ENCODE peak calls at places on chromosomes 6 and 20, in four cellular contexts. S is progenitor cell of endocrine pancreas; F is Peyer's patch; D is CD4-positive, alpha-beta T cell. B is an unnamed sample.

GRCh38 chr6:138331444-138331843 is 46.3 kb upstream of the SMIM28 start:
- DNase-seq in D (no peak), S (no peak), F (no peak), B (no peak)

GRCh38 chr20:25003002-25003401 is 10.5 kb upstream of the APMAP start:
- DNase-seq in F (no peak), D (no peak), S (no peak), B (no peak)

GRCh38 chr20:57609086-57609841 is 11.0 kb downstream of the ZBP1 start:
- DNase-seq in D (no peak), F (peak), S (no peak), B (no peak)

GRCh38 chr6:84512396-84512795 is 252.0 kb downstream of the TBX18 start:
- DNase-seq in D (no peak), F (no peak), S (no peak), B (no peak)

GRCh38 chr6:86192123-86192522 is 549.4 kb upstream of the SYNCRIP start:
- DNase-seq in F (no peak), D (no peak), S (no peak), B (no peak)

GRCh38 chr20:59948828-59949720 is 8.9 kb downstream of the FAM217B start:
- DNase-seq in S (no peak), F (no peak), D (no peak), B (no peak)

GRCh38 chr6:33799714-33800113 is 4.1 kb downstream of the MLN start:
- DNase-seq in D (no peak), F (no peak), S (no peak), B (no peak)

GRCh38 chr6:166419268-166419667 is 36.5 kb upstream of the MPC1 start:
- DNase-seq in F (no peak), D (peak), S (no peak), B (no peak)

GRCh38 chr6:10177703-10178102 is 237.2 kb downstream of the TFAP2A start:
- DNase-seq in F (no peak), D (no peak), S (no peak), B (no peak)

GRCh38 chr6:12148317-12148801 is 136.2 kb downstream of the HIVEP1 start:
- DNase-seq in S (no peak), F (no peak), D (no peak), B (no peak)

GRCh38 chr6:11317885-11318771 is 85.7 kb upstream of the NEDD9 start:
- DNase-seq in F (peak), D (peak), S (no peak), B (peak)

GRCh38 chr20:37941332-37941731 is 38.4 kb downstream of the VSTM2L start:
- DNase-seq in S (no peak), F (no peak), D (no peak), B (peak)

GRCh38 chr6:88614306-88614877 is 349.0 kb downstream of the RNGTT start:
- DNase-seq in D (no peak), S (no peak), F (no peak), B (no peak)

GRCh38 chr6:170424634-170425126 is 118.1 kb downstream of the FAM120B start:
- DNase-seq in D (no peak), F (no peak), S (no peak), B (no peak)

GRCh38 chr6:134675110-134676038 is 274.5 kb downstream of the ALDH8A1 start:
- DNase-seq in F (no peak), D (no peak), S (no peak), B (no peak)

GRCh38 chr6:16494781-16495180 is 256.4 kb downstream of the GMPR start:
- DNase-seq in S (no peak), F (no peak), D (no peak), B (no peak)

GRCh38 chr6:65259080-65259479 is 447.9 kb downstream of the EYS start:
- DNase-seq in F (no peak), D (no peak), S (no peak), B (no peak)

GRCh38 chr20:46519678-46520077 is 6.3 kb upstream of the ZNF334 start:
- DNase-seq in F (no peak), D (no peak), S (no peak), B (no peak)

GRCh38 chr20:46520540-46520939 is 7.2 kb upstream of the ZNF334 start:
- DNase-seq in F (no peak), S (no peak), D (no peak), B (no peak)

GRCh38 chr20:46523108-46523507 is 9.7 kb upstream of the ZNF334 start:
- DNase-seq in D (no peak), F (no peak), S (no peak), B (no peak)

GRCh38 chr20:46523696-46524328 is 10.5 kb upstream of the ZNF334 start:
- DNase-seq in F (no peak), D (no peak), S (no peak), B (no peak)

DNA sequence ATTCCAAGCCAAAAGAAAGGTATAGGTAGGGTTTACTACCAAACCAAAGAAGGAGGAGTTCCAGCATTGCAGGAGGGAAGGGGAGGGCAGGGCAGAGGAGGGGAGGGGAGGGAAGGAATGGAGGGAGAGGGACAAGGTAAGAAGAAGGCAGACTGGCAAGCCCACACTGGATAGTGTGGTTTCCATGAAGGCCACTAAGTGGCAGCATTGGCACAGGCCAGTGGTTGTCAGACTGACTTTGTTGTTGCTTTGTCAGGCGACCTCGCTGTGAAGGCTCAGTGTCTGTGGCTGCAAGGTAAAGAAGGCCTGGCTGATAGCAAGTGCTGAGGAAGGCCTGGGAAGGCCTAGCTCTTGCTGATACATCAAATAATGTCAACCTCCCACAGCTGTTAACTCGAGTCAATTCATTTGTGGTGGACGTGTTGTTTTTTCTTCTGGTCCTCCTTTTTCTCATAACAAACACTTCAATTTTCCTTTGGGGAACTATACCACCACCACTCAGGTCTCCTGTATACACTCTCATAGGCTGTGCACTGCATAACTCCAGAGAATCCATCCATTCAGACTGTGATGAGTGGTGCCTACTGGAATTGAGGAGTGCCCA is 7.7 kb upstream of the ZNF334 start:
- DNase-seq in S (peak), F (no peak), D (peak), B (no peak)
- TF ChIP-seq CTCF in S (peak), F (no peak), D (no peak), B (no peak)

DNA sequence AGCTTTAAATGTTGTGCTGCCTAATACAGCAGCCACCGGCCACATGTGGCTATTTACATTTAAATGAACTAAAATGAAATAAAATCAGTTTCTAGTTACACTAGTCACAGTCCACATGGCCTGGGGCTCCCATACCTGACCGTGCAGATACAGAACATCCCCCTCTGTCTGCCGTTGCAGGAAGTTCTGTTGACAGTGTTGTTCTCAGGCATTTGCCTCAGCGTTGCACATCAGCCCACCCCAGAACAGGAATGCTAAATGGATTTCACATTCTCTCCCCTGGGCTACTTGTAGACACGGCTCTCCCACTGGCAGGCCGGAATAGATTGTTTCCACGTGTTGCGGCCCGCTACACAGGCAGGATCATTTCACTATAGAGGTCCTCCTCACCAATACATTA is 26.3 kb downstream of the JAG1 start:
- DNase-seq in F (no peak), S (no peak), D (no peak), B (no peak)
- TF ChIP-seq CTCF in F (no peak), S (peak), D (no peak), B (no peak)

DNA sequence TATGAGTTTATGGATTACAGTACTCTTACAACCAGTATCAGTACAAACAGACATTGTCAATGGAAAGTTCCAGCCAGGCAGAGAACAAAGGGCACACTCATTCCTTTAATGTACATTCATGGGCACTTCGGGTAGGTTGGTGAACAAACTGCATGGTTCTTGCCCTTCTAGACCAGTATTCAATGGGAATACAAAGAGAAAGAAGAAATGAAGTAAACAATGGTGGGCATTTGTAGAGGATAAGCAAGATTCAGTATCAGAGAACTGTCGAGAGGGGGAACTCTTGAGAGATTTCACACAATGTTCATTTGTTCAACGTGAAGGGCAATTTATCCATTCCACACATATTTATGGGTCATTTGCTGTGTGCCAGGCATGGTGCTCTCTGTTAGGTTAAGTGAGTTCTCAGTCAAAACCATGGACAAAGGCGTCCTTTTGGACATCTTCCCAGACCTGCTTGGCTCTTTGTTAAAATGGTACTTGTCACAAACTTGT is 714.8 kb downstream of the DHX35 start:
- DNase-seq in S (no peak), F (no peak), D (no peak), B (no peak)
- TF ChIP-seq CTCF in S (peak), F (no peak), D (no peak), B (no peak)

GRCh38 chr6:160730911-160731310 is 28.9 kb downstream of the PLG start:
- DNase-seq in F (no peak), S (no peak), D (no peak), B (no peak)
- TF ChIP-seq CTCF in F (no peak), S (peak), D (no peak), B (no peak)

DNA sequence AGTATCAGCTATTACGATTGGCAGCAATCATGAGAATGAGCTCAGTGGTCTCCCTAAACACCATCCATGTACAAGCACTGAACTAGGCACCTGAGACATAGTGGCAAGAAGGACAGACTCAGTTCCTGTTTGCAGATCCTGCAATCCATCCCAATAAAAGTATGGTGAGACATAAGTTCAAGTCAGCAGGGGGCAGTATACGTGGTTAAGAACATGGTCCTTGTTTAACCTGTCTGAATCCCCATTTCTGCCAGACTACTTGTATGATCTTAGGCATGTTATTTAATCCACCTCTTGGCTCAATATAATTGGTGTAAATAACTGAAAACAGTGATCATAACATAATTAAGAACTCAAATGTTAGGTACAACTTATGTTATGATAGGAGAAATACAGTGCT is 33.2 kb upstream of the PNISR start:
- DNase-seq in D (no peak), F (no peak), S (no peak), B (no peak)
- TF ChIP-seq CTCF in D (no peak), F (no peak), S (peak), B (no peak)

DNA sequence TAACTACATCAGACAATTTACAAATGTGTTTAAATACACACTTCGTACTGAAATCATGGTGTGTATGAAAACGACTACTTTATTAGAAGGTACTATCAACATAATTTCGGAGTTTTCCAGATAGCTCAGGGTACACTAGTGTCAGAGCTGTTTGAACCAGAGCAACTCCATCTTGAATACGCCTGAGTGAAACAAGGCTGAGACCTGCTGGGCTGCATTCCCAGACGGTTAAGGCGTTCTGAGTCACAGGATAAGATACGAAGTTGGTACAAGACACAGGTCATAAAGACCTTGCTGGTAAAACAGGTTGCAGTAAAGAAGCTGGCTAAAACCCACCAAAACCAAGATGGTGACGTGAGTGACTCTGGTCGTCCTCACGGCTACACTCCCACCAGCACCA is 167.6 kb downstream of the THBS2 start:
- DNase-seq in D (no peak), S (no peak), F (no peak), B (no peak)
- TF ChIP-seq CTCF in D (no peak), S (no peak), F (no peak), B (no peak)

GRCh38 chr6:113089056-113089455 is 741.9 kb downstream of the RFPL4B start:
- DNase-seq in S (no peak), F (no peak), D (no peak), B (no peak)
- TF ChIP-seq CTCF in S (no peak), F (no peak), D (no peak), B (no peak)

GRCh38 chr6:43095939-43096338 is 19.8 kb downstream of the PTK7 start:
- DNase-seq in S (no peak), D (no peak), F (no peak), B (no peak)

GRCh38 chr6:43097502-43097901 is 21.4 kb downstream of the PTK7 start:
- DNase-seq in S (no peak), D (no peak), F (no peak), B (no peak)

GRCh38 chr6:43093361-43094289 is 17.5 kb downstream of the PTK7 start:
- DNase-seq in F (no peak), D (no peak), S (no peak), B (peak)

GRCh38 chr6:43097098-43097489 is 21.0 kb downstream of the PTK7 start:
- DNase-seq in S (no peak), D (no peak), F (no peak), B (no peak)

DNA sequence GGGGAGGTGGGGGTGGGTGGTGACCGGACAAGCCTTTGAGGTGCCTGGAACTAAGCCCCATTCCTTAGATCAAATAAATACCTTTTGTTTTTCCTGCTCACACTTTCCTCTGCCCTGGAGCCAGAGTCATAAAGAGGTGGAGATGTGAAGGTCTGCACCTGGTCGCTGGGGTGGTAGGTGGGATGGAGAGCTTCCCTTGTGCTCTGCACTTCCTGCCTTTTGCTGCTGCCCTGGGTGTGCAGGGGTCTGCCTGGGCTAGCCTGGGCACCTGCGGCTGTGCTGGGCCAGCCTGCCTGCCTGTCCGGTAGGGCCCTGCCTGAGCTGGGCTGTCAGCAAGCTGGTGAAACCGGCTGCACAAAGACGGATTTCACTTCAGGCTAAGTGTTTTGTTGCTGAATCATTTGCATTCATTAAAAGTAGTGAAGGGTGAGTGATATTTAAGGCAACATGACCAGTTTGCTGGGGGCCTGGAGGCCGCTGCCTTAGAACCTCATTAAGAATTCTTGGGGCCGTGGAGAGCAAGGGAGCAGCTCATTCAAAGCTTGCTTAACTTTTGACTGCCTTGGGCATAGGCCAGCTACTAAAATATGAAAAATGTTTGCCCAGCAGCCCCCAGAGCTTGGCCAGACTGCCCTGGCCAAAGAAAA is 20.5 kb downstream of the PTK7 start:
- DNase-seq in S (peak), F (no peak), D (no peak), B (no peak)
- TF ChIP-seq CTCF in S (no peak), F (no peak), D (no peak), B (no peak)

DNA sequence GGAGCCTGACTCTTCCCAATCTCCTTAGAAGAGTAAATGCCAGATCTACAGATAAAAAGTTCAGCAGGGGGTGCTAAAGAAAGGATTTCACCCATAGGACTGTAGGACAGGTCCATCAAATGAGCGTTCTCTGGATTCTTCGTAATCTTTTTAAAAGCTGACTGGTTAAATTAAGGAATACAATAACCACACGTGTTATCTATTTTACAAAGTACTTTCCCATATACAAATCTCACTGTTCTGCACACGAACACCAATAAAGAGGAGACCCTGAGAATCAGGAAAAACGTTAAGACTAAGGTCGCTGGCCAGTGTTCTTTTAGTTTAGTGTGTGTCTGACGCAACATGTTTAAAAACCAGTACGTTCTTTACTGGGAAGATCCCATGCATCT is 542 bp downstream of the TUBE1 start:
- DNase-seq in S (no peak), D (no peak), F (no peak), B (no peak)
- TF ChIP-seq CTCF in S (no peak), D (peak), F (no peak), B (no peak)

DNA sequence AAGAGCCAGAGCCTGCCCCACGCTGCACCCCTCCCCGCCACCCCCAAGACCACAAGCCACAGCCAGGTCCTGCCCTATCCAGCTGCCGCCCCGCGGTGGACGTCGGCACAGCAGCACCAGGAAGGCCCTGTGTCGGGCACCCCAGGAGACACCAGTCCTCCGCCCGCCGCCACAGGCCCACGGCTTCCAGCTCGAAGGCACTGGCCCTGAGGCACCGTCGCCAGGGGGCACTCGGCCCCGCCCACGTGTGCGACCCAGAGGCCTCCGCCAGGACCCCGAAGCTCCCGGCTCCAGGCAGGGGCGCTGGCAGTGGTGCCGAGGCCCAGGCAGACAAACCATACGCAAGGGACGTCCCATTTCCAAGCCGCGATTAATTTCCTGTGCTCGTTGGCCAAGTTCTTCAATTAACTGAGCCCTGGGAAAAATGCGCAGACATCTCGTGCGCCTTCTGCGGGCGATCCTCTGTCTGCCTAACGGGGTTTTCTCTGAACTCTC is 19.4 kb downstream of the KCNQ2 start:
- DNase-seq in S (no peak), F (no peak), D (no peak), B (no peak)
- TF ChIP-seq CTCF in S (no peak), F (no peak), D (no peak), B (no peak)

B was measured in lower leg skin.